ENCODE peak calls at places on chromosomes 5 and 9, in six cellular contexts. Z is OCI-LY7, X is thoracic aorta, R is astrocyte of the spinal cord, C is GM13977, M is activated B cell treated with CpG ODN at 0.5 μM for 24 hours. S is an unnamed sample.

GRCh38 chr9:93575706-93576295 is 583 bp upstream of the PHF2 start:
- DNase-seq in C (peak), Z (peak), X (no peak), R (peak), M (no peak), S (peak)

GRCh38 chr9:35719546-35719945 is 12.4 kb downstream of the TLN1 start:
- DNase-seq in R (no peak), M (no peak), Z (no peak), X (no peak), C (no peak), S (no peak)

GRCh38 chr9:109448223-109448622 is 49.9 kb downstream of the PTPN3 start:
- DNase-seq in R (peak), X (no peak), C (no peak), Z (no peak), M (no peak), S (no peak)

GRCh38 chr5:58455966-58456365 is 3.9 kb downstream of the PLK2 start:
- DNase-seq in R (peak), C (no peak), Z (no peak), X (no peak), M (no peak), S (no peak)

GRCh38 chr5:103938151-103938671 is 375.6 kb upstream of the NUDT12 start:
- DNase-seq in C (no peak), Z (no peak), R (no peak), M (no peak), X (no peak), S (no peak)

GRCh38 chr9:38066907-38067610 is 2.0 kb downstream of the SHB start:
- DNase-seq in C (no peak), X (peak), R (peak), M (peak), Z (no peak), S (peak)

GRCh38 chr9:107086460-107086859 is 196.6 kb upstream of the RAD23B start:
- DNase-seq in X (no peak), Z (no peak), M (no peak), R (no peak), C (no peak), S (no peak)

GRCh38 chr5:94908889-94909480 is 290.5 kb downstream of the SLF1 start:
- DNase-seq in C (peak), R (peak), Z (peak), X (no peak), M (no peak), S (peak)

GRCh38 chr9:21770877-21771560 is 31.4 kb upstream of the MTAP start:
- DNase-seq in X (no peak), R (peak), M (no peak), C (no peak), Z (no peak), S (no peak)

GRCh38 chr5:84425365-84425764 is 40.7 kb upstream of the EDIL3 start:
- DNase-seq in M (no peak), C (no peak), Z (no peak), R (no peak), X (no peak), S (no peak)

GRCh38 chr9:23829580-23830458 is 3.8 kb upstream of the ELAVL2 start:
- DNase-seq in C (no peak), X (no peak), R (peak), Z (no peak), M (no peak), S (no peak)

GRCh38 chr5:38069360-38069759 is 189.0 kb upstream of the EGFLAM start:
- DNase-seq in Z (no peak), R (no peak), C (no peak), M (no peak), X (no peak), S (no peak)

GRCh38 chr5:107040907-107041306 is 629.8 kb downstream of the EFNA5 start:
- DNase-seq in C (no peak), Z (no peak), X (no peak), R (no peak), M (no peak), S (no peak)

GRCh38 chr5:179900707-179901106 is 7.0 kb downstream of the TBC1D9B start:
- DNase-seq in Z (no peak), X (no peak), C (no peak), M (no peak), R (no peak), S (no peak)

GRCh38 chr5:122323132-122323548 is 11.1 kb downstream of the SNCAIP start:
- DNase-seq in R (peak), X (no peak), Z (no peak), M (no peak), C (no peak), S (no peak)

GRCh38 chr9:33029106-33029788 is 4.2 kb downstream of the DNAJA1 start:
- DNase-seq in C (no peak), R (no peak), Z (no peak), M (no peak), X (no peak), S (no peak)

GRCh38 chr5:103057208-103058130 is 62.5 kb downstream of the GIN1 start:
- DNase-seq in C (no peak), R (peak), M (no peak), X (no peak), Z (no peak), S (no peak)

GRCh38 chr9:135163023-135163780 is 75.7 kb downstream of the OLFM1 start:
- DNase-seq in R (no peak), C (no peak), Z (no peak), M (no peak), X (no peak), S (no peak)

GRCh38 chr5:143671644-143672569 is 140.1 kb upstream of the HMHB1 start:
- DNase-seq in X (no peak), R (no peak), Z (no peak), C (no peak), M (no peak), S (no peak)

GRCh38 chr9:123070210-123070609 is 36.7 kb downstream of the GPR21 start:
- DNase-seq in C (no peak), M (no peak), Z (no peak), X (no peak), R (no peak), S (no peak)

DNA sequence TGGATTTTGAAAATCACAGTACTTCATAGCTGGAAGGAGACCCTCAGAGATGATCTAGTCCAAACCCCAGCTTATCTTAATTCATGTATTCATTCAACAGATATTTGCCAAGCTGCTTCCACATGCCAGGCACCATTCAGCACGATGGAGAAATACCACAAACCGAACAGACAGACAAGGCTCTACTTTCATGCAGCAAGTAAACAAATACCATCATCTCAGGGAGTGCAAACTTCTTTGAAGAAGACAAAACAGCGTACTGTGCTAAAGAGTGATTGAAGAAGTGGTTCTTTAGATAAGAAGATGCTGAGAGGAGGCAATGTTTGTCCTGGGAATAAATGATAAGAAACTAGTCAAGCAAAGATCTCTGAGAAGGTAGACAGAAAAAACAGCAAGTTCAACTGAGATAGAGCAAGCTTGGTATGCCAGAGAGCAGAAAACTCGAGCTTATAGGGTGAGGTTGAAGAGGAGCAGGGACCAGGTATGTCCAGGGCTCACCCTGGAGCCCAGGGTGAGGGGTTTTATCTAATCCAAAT is 140.3 kb upstream of the SPDL1 start:
- DNase-seq in R (no peak), M (no peak), X (no peak), C (no peak), Z (no peak), S (no peak)
- TF ChIP-seq CTCF in R (no peak), M (no peak), X (no peak), C (no peak), Z (no peak), S (no peak)

DNA sequence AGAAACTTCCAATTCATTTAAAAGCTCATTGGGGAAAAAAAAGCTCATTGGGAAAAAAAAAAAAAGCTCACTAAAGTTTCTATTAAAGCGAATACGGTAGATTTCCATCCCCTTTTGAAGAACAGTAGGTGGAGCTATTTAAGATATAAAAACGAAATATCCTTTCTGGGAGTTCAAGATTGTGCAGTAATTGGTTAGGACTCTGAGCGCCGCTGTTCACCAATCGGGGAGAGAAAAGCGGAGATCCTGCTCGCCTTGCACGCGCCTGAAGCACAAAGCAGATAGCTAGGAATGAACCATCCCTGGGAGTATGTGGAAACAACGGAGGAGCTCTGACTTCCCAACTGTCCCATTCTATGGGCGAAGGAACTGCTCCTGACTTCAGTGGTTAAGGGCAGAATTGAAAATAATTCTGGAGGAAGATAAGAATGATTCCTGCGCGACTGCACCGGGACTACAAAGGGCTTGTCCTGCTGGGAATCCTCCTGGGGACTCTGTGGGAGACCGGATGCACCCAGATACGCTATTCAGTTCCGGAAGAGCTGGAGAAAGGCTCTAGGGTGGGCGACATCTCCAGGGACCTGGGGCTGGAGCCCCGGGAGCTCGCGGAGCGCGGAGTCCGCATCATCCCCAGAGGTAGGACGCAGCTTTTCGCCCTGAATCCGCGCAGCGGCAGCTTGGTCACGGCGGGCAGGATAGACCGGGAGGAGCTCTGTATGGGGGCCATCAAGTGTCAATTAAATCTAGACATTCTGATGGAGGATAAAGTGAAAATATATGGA is at the start of gene PCDHGA12:
- DNase-seq in Z (peak), M (no peak), C (peak), R (peak), X (no peak), S (peak)
- TF ChIP-seq CTCF in Z (peak), M (no peak), C (peak), R (peak), X (no peak), S (peak)

GRCh38 chr9:112487008-112487798 is 576 bp downstream of the KIAA1958 start:
- DNase-seq in C (peak), X (no peak), R (peak), Z (peak), M (peak), S (peak)

GRCh38 chr9:112487799-112488345 is 1.2 kb downstream of the KIAA1958 start:
- DNase-seq in M (no peak), R (no peak), C (no peak), Z (peak), X (no peak), S (no peak)

GRCh38 chr9:112485574-112485973 is 1.1 kb upstream of the KIAA1958 start:
- DNase-seq in M (no peak), Z (no peak), R (no peak), C (no peak), X (no peak), S (no peak)

GRCh38 chr9:112484607-112485006 is 2.0 kb upstream of the KIAA1958 start:
- DNase-seq in M (no peak), C (no peak), R (no peak), Z (no peak), X (no peak), S (no peak)

GRCh38 chr9:112486221-112487007 is at the start of gene KIAA1958:
- DNase-seq in R (peak), M (peak), C (peak), Z (peak), X (peak), S (peak)
- TF ChIP-seq CTCF in R (no peak), M (no peak), C (no peak), Z (no peak), X (no peak), S (no peak)

DNA sequence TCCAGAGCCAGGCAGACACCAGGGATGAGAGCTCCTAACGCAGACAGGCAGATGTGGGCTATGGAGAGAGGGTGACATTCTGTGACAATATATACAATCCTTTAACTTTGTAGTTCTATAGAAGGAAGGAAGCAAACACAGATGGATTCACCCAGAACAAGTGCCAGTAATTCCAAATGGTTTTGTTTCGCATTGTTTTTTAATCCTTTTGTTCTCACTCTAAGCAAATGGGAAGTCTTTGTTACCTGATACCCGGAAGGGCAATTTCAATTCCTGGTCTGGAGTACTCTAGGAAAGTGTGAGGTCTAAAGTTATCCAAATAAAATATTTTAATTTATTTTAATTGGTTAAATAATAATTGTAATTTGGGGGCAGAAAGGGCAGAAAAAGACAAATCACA is 2.5 kb downstream of the FRMD3 start:
- DNase-seq in C (no peak), R (no peak), M (no peak), X (no peak), Z (no peak), S (no peak)
- TF ChIP-seq CTCF in C (no peak), R (no peak), M (no peak), X (no peak), Z (no peak), S (no peak)

DNA sequence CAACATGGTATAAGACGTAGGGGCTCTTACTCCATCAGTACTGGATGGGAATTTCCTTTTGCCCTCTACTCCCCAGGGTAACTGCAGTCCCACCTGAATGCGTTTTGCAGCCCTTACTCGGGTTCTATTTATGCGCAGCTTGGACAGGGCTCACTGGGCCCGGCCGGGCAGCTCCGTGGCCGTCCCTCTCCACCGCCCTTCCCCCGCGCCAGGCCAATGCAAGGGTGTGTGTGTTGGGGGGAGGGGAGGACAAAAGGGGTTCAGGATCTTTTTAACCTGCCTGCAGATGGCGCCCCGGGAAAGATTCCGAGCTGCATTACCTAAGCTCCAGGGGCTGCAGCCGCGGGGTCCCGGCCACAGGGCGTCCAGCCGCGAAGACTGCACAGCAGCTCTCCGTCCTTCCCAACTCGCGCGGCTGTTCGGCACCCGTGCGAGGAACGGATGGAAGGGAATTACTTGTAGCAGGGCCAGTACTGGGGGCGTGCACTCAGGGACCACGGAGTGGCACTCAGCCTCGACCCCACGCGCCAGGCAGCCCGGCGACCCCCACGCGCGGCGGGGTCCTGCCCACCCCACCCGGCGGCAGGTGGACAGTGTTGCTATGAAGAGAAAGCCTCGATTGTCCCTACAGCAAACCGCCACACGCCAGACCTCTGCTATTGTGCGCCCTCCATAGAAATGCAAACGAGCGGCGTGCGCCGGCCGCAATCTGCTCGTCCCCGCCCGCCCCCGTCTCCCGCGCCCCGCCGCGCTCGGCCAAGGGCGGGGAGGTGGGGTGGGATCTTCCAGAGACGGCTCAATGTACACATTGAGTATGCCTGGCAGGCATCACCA is 966 bp upstream of the GADD45G start:
- DNase-seq in X (peak), Z (peak), C (peak), R (peak), M (peak), S (peak)
- TF ChIP-seq CTCF in X (peak), Z (peak), C (peak), R (peak), M (no peak), S (peak)

GRCh38 chr9:113148377-113148715 is 2.5 kb upstream of the SLC31A2 start:
- DNase-seq in C (no peak), M (no peak), Z (no peak), X (no peak), R (no peak), S (no peak)

GRCh38 chr9:113148996-113149960 is 1.5 kb upstream of the SLC31A2 start:
- DNase-seq in C (no peak), M (no peak), X (no peak), R (no peak), Z (no peak), S (no peak)

GRCh38 chr9:113152699-113153098 is 1.9 kb downstream of the SLC31A2 start:
- DNase-seq in M (no peak), C (no peak), R (no peak), X (no peak), Z (no peak), S (no peak)

GRCh38 chr9:113151696-113152630 is 1.2 kb downstream of the SLC31A2 start:
- DNase-seq in R (no peak), X (no peak), Z (no peak), C (no peak), M (no peak), S (no peak)

GRCh38 chr9:113150670-113151591 is at the start of gene SLC31A2:
- DNase-seq in M (peak), R (peak), C (peak), Z (peak), X (peak), S (peak)
- TF ChIP-seq CTCF in M (no peak), R (peak), C (peak), Z (peak), X (no peak), S (peak)

DNA sequence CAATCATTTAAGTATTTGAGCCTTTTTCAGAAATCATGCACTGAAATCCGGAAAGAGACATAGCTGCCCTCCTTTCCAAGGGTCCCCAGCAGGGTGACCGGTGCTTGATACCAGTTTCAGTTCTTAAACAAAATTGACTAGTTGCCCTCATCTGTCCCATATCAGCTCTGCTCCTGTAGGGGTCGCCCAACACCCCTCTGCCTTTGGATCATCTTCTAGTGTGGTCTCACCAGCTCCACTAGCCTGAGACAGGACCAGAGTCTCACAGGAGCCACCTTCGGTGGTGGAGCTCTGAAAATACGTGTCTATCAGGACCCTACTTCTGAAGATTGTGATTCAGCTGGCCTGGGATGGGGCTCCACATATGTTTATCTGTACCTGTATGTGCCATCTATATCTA is 428.2 kb downstream of the ENC1 start:
- DNase-seq in C (no peak), M (no peak), Z (peak), X (no peak), R (no peak), S (no peak)
- TF ChIP-seq CTCF in C (peak), M (no peak), Z (peak), X (no peak), R (peak), S (no peak)

GRCh38 chr5:145906401-145906800 is 30.0 kb upstream of the SH3RF2 start:
- DNase-seq in R (no peak), Z (no peak), C (no peak), M (no peak), X (no peak), S (no peak)

GRCh38 chr5:145902421-145902820 is 29.6 kb upstream of the GRXCR2 start:
- DNase-seq in X (no peak), C (no peak), M (no peak), Z (no peak), R (no peak), S (no peak)

GRCh38 chr5:145904743-145905142 is 31.6 kb upstream of the SH3RF2 start:
- DNase-seq in C (no peak), R (no peak), M (no peak), X (no peak), Z (no peak), S (no peak)

GRCh38 chr5:145903862-145904261 is 31.0 kb upstream of the GRXCR2 start:
- DNase-seq in M (no peak), Z (no peak), R (peak), X (no peak), C (no peak), S (no peak)

GRCh38 chr5:145903113-145903512 is 30.3 kb upstream of the GRXCR2 start:
- DNase-seq in Z (peak), C (no peak), M (no peak), X (no peak), R (no peak), S (no peak)
- TF ChIP-seq CTCF in Z (peak), C (peak), M (no peak), X (no peak), R (peak), S (no peak)

GRCh38 chr5:173191561-173191960 is 43.4 kb downstream of the NKX2-5 start:
- DNase-seq in Z (no peak), C (no peak), X (no peak), M (no peak), R (no peak), S (no peak)

GRCh38 chr5:173198049-173198448 is 37.0 kb downstream of the NKX2-5 start:
- DNase-seq in X (no peak), C (no peak), Z (no peak), R (no peak), M (no peak), S (no peak)

GRCh38 chr5:173200356-173200755 is 34.6 kb downstream of the NKX2-5 start:
- DNase-seq in R (no peak), C (no peak), M (no peak), Z (no peak), X (no peak), S (no peak)

GRCh38 chr5:173197375-173197891 is 37.6 kb downstream of the NKX2-5 start:
- DNase-seq in M (no peak), C (no peak), Z (no peak), R (no peak), X (no peak), S (no peak)

GRCh38 chr5:173196133-173196952 is 38.7 kb downstream of the NKX2-5 start:
- DNase-seq in Z (no peak), M (no peak), C (no peak), R (no peak), X (no peak), S (no peak)
- TF ChIP-seq CTCF in Z (no peak), M (no peak), C (no peak), R (no peak), X (no peak), S (no peak)

GRCh38 chr9:34253460-34253837 is 74.6 kb downstream of the UBAP1 start:
- DNase-seq in C (no peak), M (no peak), Z (no peak), X (no peak), R (peak), S (no peak)
- TF ChIP-seq CTCF in C (no peak), M (no peak), Z (no peak), X (no peak), R (peak), S (no peak)